ENCODE peak calls at places on chromosomes 5 and 9, in nine cellular contexts. T is HCT116, M is breast epithelium, A is ovary, Y is prostate gland, H is spleen, U is A549, F is transverse colon, O is GM12878. C is an unnamed sample.

GRCh38 chr5:34657550-34657921 is 1.4 kb downstream of the RAI14 start:
- DNase-seq in O (no peak), F (peak), Y (no peak), T (no peak), U (peak), M (no peak), H (no peak), A (peak), C (no peak)

GRCh38 chr9:117334101-117334500 is 80.8 kb downstream of the ASTN2 start:
- DNase-seq in Y (no peak), A (no peak), F (no peak), O (no peak), M (no peak), U (no peak), T (no peak), H (no peak), C (no peak)

GRCh38 chr9:33748633-33749304 is 46.6 kb upstream of the PRSS3 start:
- DNase-seq in Y (no peak), T (no peak), M (no peak), A (no peak), H (no peak), O (no peak), F (no peak), U (no peak), C (no peak)

GRCh38 chr5:134577022-134577795 is 51.7 kb downstream of the JADE2 start:
- DNase-seq in H (no peak), O (no peak), M (no peak), F (no peak), Y (no peak), U (peak), T (no peak), A (no peak), C (no peak)

GRCh38 chr5:53473644-53474043 is 6.8 kb upstream of the FST start:
- DNase-seq in O (no peak), F (no peak), T (no peak), H (no peak), M (no peak), A (no peak), U (no peak), Y (no peak), C (no peak)

GRCh38 chr9:11708899-11709298 is 984.3 kb upstream of the TYRP1 start:
- DNase-seq in T (no peak), A (no peak), U (no peak), M (no peak), O (no peak), H (no peak), Y (no peak), F (no peak), C (no peak)

GRCh38 chr5:39560730-39561129 is 135.9 kb upstream of the DAB2 start:
- DNase-seq in A (no peak), U (no peak), H (no peak), T (no peak), M (no peak), O (no peak), F (no peak), Y (no peak), C (no peak)

GRCh38 chr5:151420127-151420526 is 27.3 kb upstream of the SLC36A1 start:
- DNase-seq in Y (no peak), T (no peak), A (no peak), O (no peak), F (no peak), M (no peak), U (no peak), H (no peak), C (no peak)

GRCh38 chr9:131873361-131873760 is 133.5 kb upstream of the RAPGEF1 start:
- DNase-seq in U (no peak), H (peak), O (no peak), M (no peak), T (no peak), F (no peak), Y (no peak), A (no peak), C (no peak)

GRCh38 chr5:68441309-68441708 is 225.8 kb downstream of the PIK3R1 start:
- DNase-seq in T (no peak), F (no peak), O (no peak), U (no peak), H (no peak), A (no peak), M (no peak), Y (no peak), C (no peak)

GRCh38 chr9:28899267-28899666 is 1326.0 kb upstream of the C9orf72 start:
- DNase-seq in O (no peak), A (no peak), U (no peak), T (no peak), M (no peak), F (no peak), Y (no peak), H (peak), C (no peak)

GRCh38 chr5:38871211-38871610 is 25.4 kb downstream of the OSMR start:
- DNase-seq in A (no peak), H (no peak), O (no peak), U (no peak), M (no peak), T (no peak), F (no peak), Y (no peak), C (no peak)

GRCh38 chr9:131237931-131238401 is 38.3 kb downstream of the FAM78A start:
- DNase-seq in U (no peak), T (no peak), F (peak), O (peak), H (peak), A (peak), M (peak), Y (peak), C (peak)

GRCh38 chr5:96883871-96884270 is 7.6 kb downstream of the ERAP2 start:
- DNase-seq in U (no peak), T (no peak), A (no peak), M (no peak), H (no peak), F (no peak), Y (no peak), O (no peak), C (no peak)

GRCh38 chr9:33850267-33850629 is 33.3 kb downstream of the UBE2R2 start:
- DNase-seq in U (no peak), O (no peak), A (no peak), Y (no peak), F (no peak), M (no peak), T (no peak), H (no peak), C (no peak)

GRCh38 chr9:31837211-31837610 is 547.2 kb upstream of the ACO1 start:
- DNase-seq in Y (no peak), U (no peak), A (no peak), H (no peak), T (no peak), O (no peak), F (no peak), M (no peak), C (no peak)

GRCh38 chr9:128055222-128056040 is 11.7 kb downstream of the NAIF1 start:
- DNase-seq in M (no peak), O (no peak), F (peak), H (no peak), U (no peak), A (peak), T (no peak), Y (peak), C (peak)

GRCh38 chr9:129497064-129497836 is 123.7 kb downstream of the C9orf50 start:
- DNase-seq in A (peak), O (no peak), U (no peak), Y (no peak), M (peak), H (no peak), T (no peak), F (no peak), C (no peak)

GRCh38 chr5:171711631-171712030 is 74.0 kb upstream of the SMIM23 start:
- DNase-seq in Y (no peak), O (no peak), U (no peak), A (no peak), H (peak), T (no peak), M (no peak), F (no peak), C (no peak)

GRCh38 chr9:126146254-126147145 is 180.1 kb upstream of the MVB12B start:
- DNase-seq in M (no peak), T (no peak), F (peak), A (peak), O (peak), U (peak), Y (no peak), H (peak), C (peak)

GRCh38 chr5:74616236-74617146 is 24.0 kb downstream of the ENC1 start:
- DNase-seq in H (no peak), T (no peak), F (no peak), M (no peak), U (no peak), A (peak), Y (no peak), O (no peak), C (no peak)

GRCh38 chr5:1255081-1255561 is 29.9 kb downstream of the SLC6A18 start:
- DNase-seq in H (no peak), T (no peak), Y (no peak), A (no peak), O (no peak), U (no peak), F (no peak), M (no peak), C (no peak)

GRCh38 chr5:5126444-5126843 is 13.7 kb upstream of the ADAMTS16 start:
- DNase-seq in M (no peak), T (no peak), F (no peak), U (peak), H (no peak), Y (no peak), O (no peak), A (peak), C (no peak)

GRCh38 chr9:27535701-27536118 is 6.1 kb upstream of the MOB3B start:
- DNase-seq in M (no peak), U (no peak), A (no peak), Y (no peak), F (no peak), H (no peak), O (no peak), T (no peak), C (no peak)

GRCh38 chr5:7991125-7991821 is 122.3 kb downstream of the MTRR start:
- DNase-seq in O (no peak), T (no peak), Y (no peak), A (no peak), F (no peak), H (no peak), U (no peak), M (no peak), C (no peak)

GRCh38 chr5:149129181-149129580 is 12.1 kb upstream of the ABLIM3 start:
- DNase-seq in A (no peak), F (no peak), M (no peak), Y (peak), H (no peak), O (no peak), T (no peak), U (no peak), C (no peak)

GRCh38 chr5:149128023-149128875 is 13.0 kb upstream of the ABLIM3 start:
- DNase-seq in M (no peak), H (no peak), T (no peak), F (peak), A (no peak), O (no peak), Y (no peak), U (peak), C (no peak)

GRCh38 chr5:149132474-149132873 is 8.8 kb upstream of the ABLIM3 start:
- DNase-seq in H (no peak), Y (no peak), O (no peak), F (no peak), T (no peak), U (no peak), M (no peak), A (no peak), C (no peak)

GRCh38 chr5:149130932-149131273 is 10.4 kb upstream of the ABLIM3 start:
- DNase-seq in H (no peak), M (no peak), F (no peak), U (no peak), A (no peak), Y (no peak), T (no peak), O (no peak), C (no peak)

DNA sequence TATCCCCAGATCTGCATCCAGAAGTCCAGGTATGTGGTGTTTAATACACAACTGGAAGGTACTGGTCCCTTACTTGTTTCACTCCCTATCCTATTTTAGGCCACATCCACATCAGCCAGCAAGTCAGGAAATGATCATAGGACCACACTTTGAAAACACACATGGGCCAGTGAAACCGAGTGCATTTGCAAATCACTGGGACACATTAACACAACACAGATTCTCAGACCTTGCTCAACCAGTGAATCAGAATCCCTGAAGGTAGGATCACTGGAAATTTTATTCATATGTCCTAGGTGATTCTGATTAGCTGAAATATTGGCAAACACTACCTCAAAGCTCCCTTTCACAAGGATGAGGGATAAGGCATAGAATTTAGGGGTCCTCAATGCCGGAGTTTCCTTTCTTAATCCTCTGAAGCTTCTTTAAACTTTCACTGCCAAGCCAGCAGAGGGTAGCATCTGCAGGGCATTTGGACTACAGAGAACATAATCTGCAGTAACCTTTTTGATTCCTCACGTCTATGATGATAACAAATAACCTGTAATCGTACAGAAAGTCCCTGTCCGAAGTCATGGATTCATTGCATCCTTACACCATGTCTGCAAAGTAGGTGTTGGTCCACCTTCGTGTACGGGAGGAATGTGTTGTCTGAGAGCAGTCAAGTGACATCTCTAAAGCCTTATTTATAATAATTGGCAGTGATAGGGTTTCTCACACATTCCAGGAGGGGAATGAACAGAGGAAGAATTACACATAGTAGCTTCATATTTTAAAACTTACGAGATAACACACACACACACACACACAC is 11.0 kb upstream of the ABLIM3 start:
- DNase-seq in T (no peak), Y (no peak), A (no peak), F (no peak), H (no peak), M (no peak), U (no peak), O (no peak), C (no peak)
- TF ChIP-seq CTCF in T (peak), Y (no peak), A (no peak), F (no peak), H (no peak), M (peak), U (peak), O (no peak), C (no peak)

GRCh38 chr9:36765077-36765390 is 192.3 kb downstream of the MELK start:
- DNase-seq in O (no peak), Y (no peak), M (no peak), H (no peak), T (no peak), U (peak), A (no peak), F (no peak), C (no peak)

GRCh38 chr9:36763778-36764177 is 191.1 kb downstream of the MELK start:
- DNase-seq in M (no peak), H (no peak), F (no peak), A (no peak), O (no peak), U (no peak), Y (no peak), T (no peak), C (no peak)

GRCh38 chr9:36762958-36763357 is 190.3 kb downstream of the MELK start:
- DNase-seq in Y (no peak), M (no peak), F (no peak), T (no peak), H (no peak), O (no peak), A (no peak), U (no peak), C (no peak)

GRCh38 chr9:36764364-36765076 is 191.8 kb downstream of the MELK start:
- DNase-seq in M (no peak), F (no peak), O (no peak), Y (no peak), A (no peak), U (no peak), T (no peak), H (no peak), C (no peak)

GRCh38 chr9:36765468-36766341 is 193.0 kb downstream of the MELK start:
- DNase-seq in U (peak), H (peak), O (peak), T (peak), F (peak), A (peak), M (no peak), Y (peak), C (peak)
- TF ChIP-seq POLR2A in U (peak), H (no peak), O (peak), T (peak), F (no peak), A (no peak), M (no peak), Y (no peak), C (no peak)

DNA sequence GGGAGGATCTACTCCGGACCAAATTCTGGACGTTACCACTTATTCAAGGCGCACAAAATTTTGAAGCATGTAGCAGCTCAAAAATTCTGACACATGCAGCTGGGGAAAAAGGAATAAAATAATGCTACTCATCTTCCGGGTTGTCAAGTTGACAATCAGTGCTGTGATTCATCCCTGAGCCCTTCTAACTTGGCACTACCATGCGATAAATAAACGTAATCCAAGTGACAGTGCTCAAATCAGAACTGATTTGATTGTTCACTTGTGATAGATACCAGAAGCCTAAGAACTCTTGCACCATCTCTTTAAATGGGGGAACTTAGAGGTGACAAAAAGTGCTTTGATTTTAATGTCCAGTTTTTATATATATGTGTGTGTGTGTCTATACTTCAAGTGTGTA is 230.2 kb upstream of the TLE4 start:
- DNase-seq in M (no peak), H (no peak), T (no peak), U (no peak), F (no peak), O (no peak), Y (no peak), A (no peak), C (no peak)
- TF ChIP-seq CTCF in M (no peak), H (no peak), T (no peak), U (no peak), F (no peak), O (no peak), Y (no peak), A (no peak), C (no peak)

GRCh38 chr9:35956646-35957045 is 1.3 kb downstream of the OR2S2 start:
- DNase-seq in Y (no peak), H (no peak), T (no peak), O (no peak), M (no peak), A (no peak), F (no peak), U (no peak), C (no peak)
- TF ChIP-seq POLR2A in Y (no peak), H (no peak), T (no peak), O (no peak), M (no peak), A (no peak), F (no peak), U (no peak), C (no peak)

GRCh38 chr5:147880461-147880860 is 1.9 kb downstream of the SCGB3A2 start:
- DNase-seq in U (no peak), H (no peak), T (no peak), F (no peak), O (no peak), Y (no peak), A (no peak), M (no peak), C (no peak)

GRCh38 chr5:147882586-147883313 is 4.2 kb downstream of the SCGB3A2 start:
- DNase-seq in Y (no peak), O (no peak), U (no peak), F (no peak), T (no peak), M (no peak), H (no peak), A (no peak), C (no peak)

GRCh38 chr5:147876626-147877025 is 1.9 kb upstream of the SCGB3A2 start:
- DNase-seq in U (no peak), Y (no peak), H (no peak), O (no peak), A (no peak), M (no peak), F (no peak), T (no peak), C (no peak)

GRCh38 chr5:147878066-147878748 is at the start of gene SCGB3A2:
- DNase-seq in T (no peak), A (no peak), O (no peak), H (no peak), U (no peak), M (no peak), Y (no peak), F (no peak), C (no peak)

GRCh38 chr5:147879784-147880183 is 1.3 kb downstream of the SCGB3A2 start:
- DNase-seq in A (no peak), T (no peak), M (no peak), H (no peak), F (no peak), Y (no peak), U (no peak), O (no peak), C (no peak)
- TF ChIP-seq CTCF in A (no peak), T (no peak), M (no peak), H (no peak), F (no peak), Y (no peak), U (no peak), O (no peak), C (no peak)

DNA sequence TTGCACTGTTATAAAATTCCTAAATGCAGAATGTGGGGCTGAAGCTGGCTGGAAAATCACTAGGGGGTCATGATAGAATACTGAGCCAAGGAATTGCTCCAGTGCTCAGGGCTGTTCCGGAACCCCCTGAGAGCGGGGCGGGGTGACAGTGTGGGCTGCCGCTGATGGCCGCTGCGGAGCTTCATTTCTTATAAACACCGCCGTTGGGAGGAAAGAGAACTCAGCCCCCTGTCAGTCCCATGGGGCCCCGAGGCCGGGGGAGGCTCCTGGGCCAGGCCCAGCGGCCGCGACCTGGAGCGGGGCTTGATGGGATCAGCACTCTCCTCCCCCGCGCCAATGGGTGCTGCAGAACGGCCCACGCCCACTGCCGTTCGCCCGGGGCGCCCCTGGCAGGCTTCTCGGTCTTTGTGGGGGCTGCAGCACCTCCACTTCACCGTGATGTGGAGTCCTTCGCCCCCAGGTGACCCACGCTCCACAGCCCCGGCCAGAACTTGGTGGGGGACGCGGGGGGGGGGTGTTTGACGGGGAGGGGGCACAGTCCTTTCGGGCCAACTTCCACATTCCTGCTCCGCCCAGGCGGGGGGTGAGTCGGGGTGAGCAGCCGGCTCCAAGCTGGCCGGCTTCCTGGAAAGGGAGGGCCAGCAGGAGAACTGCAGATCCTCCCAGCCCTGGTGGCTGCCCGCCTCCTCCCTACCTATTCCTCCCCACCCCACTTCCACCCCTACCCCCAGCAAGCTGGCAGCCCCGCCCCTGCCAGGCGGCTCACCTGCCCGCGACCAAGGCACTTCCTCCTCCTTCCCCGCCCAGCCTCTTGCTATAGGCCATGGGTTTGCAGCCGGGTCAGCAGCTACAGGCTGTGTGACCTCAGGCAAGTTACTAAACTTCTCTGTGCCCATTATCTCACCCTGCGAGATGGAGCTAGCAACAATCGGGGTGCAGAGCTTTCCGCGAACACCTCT is 5.4 kb upstream of the IRF1 start:
- DNase-seq in Y (peak), A (peak), T (peak), U (peak), O (peak), F (peak), M (peak), H (peak), C (peak)
- TF ChIP-seq POLR2A in Y (peak), A (peak), T (no peak), U (peak), O (peak), F (peak), M (no peak), H (no peak), C (no peak)

C was measured in lower leg skin.